ENCODE peak calls at places on chromosomes 4 and X, in four cellular contexts. M is WTC11, L is K562, F is HepG2. S is an unnamed sample.

GRCh38 chr4:156388826-156389225 is 435.2 kb upstream of the CTSO start:
- DNase-seq in M (no peak), F (no peak), L (no peak), S (no peak)

GRCh38 chrX:129665916-129666644 is 11.3 kb upstream of the APLN start:
- DNase-seq in L (no peak), M (no peak), F (no peak), S (peak; percentile 67)

GRCh38 chr4:10115271-10115656 is 1.3 kb downstream of the WDR1 start:
- DNase-seq in F (peak; percentile 82), M (no peak), L (no peak), S (no peak)

GRCh38 chrX:152652060-152652459 is 14.4 kb downstream of the GABRQ start:
- DNase-seq in F (no peak), M (no peak), L (no peak), S (no peak)

GRCh38 chr4:174490356-174490969 is 31.8 kb downstream of the HPGD start:
- DNase-seq in F (no peak), L (peak; percentile 10), M (no peak), S (peak; percentile 18)

GRCh38 chrX:20515841-20516461 is 249.2 kb upstream of the RPS6KA3 start:
- DNase-seq in L (peak; percentile 13), M (no peak), F (peak; percentile 23), S (peak; percentile 22)

GRCh38 chrX:113512700-113513395 is 672.2 kb upstream of the AMOT start:
- DNase-seq in F (no peak), L (no peak), M (no peak), S (peak; percentile 1)

GRCh38 chrX:153993079-153993478 is 20.5 kb downstream of the TMEM187 start:
- DNase-seq in M (no peak), L (no peak), F (no peak), S (no peak)

GRCh38 chr4:89307446-89308160 is at the start of gene GPRIN3:
- DNase-seq in M (peak; percentile 73), F (no peak), L (no peak), S (no peak)

DNA sequence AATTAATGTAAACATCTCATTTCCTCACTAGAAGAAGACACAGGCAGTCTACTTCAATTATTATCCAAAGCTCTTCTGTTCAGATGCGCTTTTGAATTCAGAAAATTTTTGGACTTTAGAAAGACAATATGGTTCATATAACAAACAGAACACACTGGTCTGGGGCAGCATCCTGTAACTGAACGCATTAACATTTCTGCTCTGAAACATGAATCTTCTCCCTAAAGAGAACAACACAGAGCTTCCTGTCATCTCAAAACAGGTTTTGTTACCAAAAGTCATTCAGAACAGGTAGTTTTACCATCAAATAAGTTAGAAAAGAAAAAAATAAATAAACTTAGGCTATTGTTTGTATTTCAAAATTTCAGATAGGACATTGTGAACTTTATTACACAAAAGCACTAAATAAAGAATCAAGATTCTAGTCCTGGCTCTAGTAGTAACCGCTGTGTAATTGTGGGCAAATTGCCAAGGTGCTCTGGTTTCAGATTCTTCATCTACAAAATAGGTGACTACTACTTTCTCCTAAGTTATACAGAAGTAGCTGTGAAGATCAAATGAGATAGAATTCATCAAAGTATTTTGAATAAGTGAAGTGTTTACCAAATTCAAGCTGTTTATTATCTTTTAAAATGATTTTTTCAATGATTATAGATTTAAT is 252.3 kb upstream of the RASGEF1B start:
- DNase-seq in M (no peak), L (no peak), F (no peak), S (no peak)
- TF ChIP-seq NR3C1 in M (no peak), L (no peak), F (no peak), S (no peak)

DNA sequence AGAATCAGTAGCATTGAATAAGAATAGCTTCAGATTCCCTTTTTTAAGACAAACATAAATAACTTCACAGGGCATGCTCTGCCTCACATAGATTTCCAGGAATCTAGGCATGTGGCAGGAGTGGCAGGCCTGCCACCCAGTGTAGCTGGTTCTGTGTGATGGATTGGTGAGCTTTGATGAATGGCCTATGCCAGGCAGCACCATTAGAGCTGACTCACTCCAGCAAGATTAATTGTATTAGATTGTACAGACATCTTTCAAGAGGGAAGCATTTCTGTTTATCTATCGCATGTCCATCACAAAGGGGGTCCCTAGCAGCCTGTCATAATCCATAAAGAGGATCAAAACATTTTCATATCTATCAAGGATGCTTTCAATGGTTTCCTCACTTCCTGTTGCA is 71.9 kb downstream of the NAA11 start:
- DNase-seq in F (no peak), L (no peak), M (no peak), S (no peak)
- TF ChIP-seq NR3C1 in F (no peak), L (no peak), M (no peak), S (no peak)

GRCh38 chrX:110341189-110342035 is 17.2 kb upstream of the RTL9 start:
- DNase-seq in M (no peak), F (no peak), L (peak; percentile 46), S (no peak)
- TF ChIP-seq NR3C1 in M (no peak), F (no peak), L (no peak), S (no peak)

GRCh38 chr4:86831262-86832090 is 17.7 kb downstream of the SLC10A6 start:
- DNase-seq in M (no peak), L (no peak), F (peak; percentile 1), S (peak; percentile 46)
- TF ChIP-seq NR3C1 in M (no peak), L (no peak), F (no peak), S (no peak)

GRCh38 chrX:119251381-119251780 is 15.3 kb downstream of the PGRMC1 start:
- DNase-seq in L (no peak), F (no peak), M (no peak), S (no peak)
- TF ChIP-seq NR3C1 in L (no peak), F (no peak), M (no peak), S (no peak)

GRCh38 chr4:85478576-85478975 is 3.6 kb downstream of the ARHGAP24 start:
- DNase-seq in M (no peak), F (no peak), L (no peak), S (no peak)
- TF ChIP-seq NR3C1 in M (no peak), F (no peak), L (no peak), S (no peak)

GRCh38 chr4:160831165-160831922 is 1332.5 kb downstream of the FSTL5 start:
- DNase-seq in L (no peak), M (no peak), F (no peak), S (no peak)
- TF ChIP-seq NR3C1 in L (no peak), M (no peak), F (no peak), S (no peak)

DNA sequence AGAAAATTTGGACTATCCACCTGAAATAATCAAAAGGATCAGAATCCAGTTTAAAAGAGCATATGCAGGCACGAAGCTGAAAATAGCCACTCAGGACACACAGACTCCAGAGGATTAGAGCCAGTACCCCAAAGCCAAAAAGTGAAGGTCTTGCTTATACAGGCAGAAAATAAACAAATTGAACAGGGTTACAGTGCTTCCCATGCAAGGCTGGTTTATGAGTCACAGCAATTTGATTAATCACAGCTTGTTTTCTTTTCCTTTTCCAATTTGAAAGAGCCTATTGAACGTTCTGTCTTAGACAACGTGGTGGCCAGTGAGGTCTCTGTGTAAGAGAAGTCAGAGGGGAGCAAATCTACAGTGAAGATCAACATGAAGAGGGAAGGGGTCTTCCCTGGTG is 10.2 kb downstream of the HGFAC start:
- DNase-seq in M (no peak), F (no peak), L (no peak), S (no peak)
- TF ChIP-seq NR3C1 in M (no peak), F (no peak), L (no peak), S (no peak)

DNA sequence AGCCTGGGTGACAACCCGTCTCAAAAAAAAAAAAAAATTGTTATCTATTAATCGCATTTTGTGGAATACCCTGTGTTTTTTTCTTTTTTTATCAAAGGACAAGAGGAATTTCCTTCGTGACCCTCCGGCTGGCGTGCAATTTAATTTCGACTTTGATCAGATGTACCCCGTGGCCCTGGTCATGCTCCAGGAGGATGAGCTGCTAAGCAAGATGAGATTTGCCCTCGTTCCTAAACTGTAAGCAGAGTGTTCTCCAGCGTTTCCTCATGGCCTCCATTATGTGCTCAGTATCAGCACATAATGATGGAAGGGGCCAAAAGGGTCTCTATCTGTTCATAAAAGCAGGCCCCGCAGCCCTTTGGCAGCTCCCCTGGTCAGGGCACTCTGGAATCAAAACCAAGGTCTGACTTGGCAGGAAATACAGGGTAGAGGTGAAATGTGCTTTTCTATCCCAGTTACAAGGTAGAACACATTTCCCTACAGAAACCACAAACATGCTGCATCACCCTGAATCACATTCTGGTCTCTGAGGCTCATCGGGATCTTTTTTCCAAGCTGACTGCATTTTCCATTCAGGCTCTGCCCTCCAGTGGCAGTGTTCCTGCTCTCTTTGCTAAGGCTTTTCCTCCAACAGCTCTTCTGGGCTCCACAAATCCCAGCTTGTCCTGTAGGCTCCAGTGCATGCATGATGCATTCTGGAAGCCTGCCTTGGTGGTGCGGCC is 24.4 kb downstream of the SYAP1 start:
- DNase-seq in F (no peak), L (no peak), M (no peak), S (no peak)
- TF ChIP-seq NR3C1 in F (no peak), L (no peak), M (no peak), S (no peak)

S was measured in A549.